ENCODE peak calls at places on chromosomes 11 and 22, in seven cellular contexts. One of them, this sample, is unnamed.

GRCh38 chr22:19853058-19853878 is 1.4 kb downstream of the GNB1L start:
- DNase-seq in HEK293T: no peak
- DNase-seq in activated naive CD8-positive, alpha-beta T cell treated with anti-CD3 and anti-CD28 coated beads, Interleukin-2, amount 50 U/mL, for 16 hours: no peak
- DNase-seq in AG08395: no peak
- DNase-seq in right cardiac atrium: peak; percentile 25
- DNase-seq in LHCN-M2: no peak
- DNase-seq in fibroblast of villous mesenchyme: no peak
- DNase-seq in this sample: no peak

GRCh38 chr11:68471360-68472340 is 11.1 kb downstream of the PPP6R3 start:
- DNase-seq in HEK293T: no peak
- DNase-seq in activated naive CD8-positive, alpha-beta T cell treated with anti-CD3 and anti-CD28 coated beads, Interleukin-2, amount 50 U/mL, for 16 hours: no peak
- DNase-seq in AG08395: no peak
- DNase-seq in right cardiac atrium: no peak
- DNase-seq in LHCN-M2: peak; percentile 67
- DNase-seq in fibroblast of villous mesenchyme: peak; percentile 80
- DNase-seq in this sample: no peak

GRCh38 chr11:12653729-12654128 is 20.5 kb upstream of the TEAD1 start:
- DNase-seq in HEK293T: no peak
- DNase-seq in activated naive CD8-positive, alpha-beta T cell treated with anti-CD3 and anti-CD28 coated beads, Interleukin-2, amount 50 U/mL, for 16 hours: no peak
- DNase-seq in AG08395: no peak
- DNase-seq in right cardiac atrium: no peak
- DNase-seq in LHCN-M2: no peak
- DNase-seq in fibroblast of villous mesenchyme: no peak
- DNase-seq in this sample: no peak

GRCh38 chr22:30144391-30144790 is 64.1 kb downstream of the HORMAD2 start:
- DNase-seq in HEK293T: no peak
- DNase-seq in activated naive CD8-positive, alpha-beta T cell treated with anti-CD3 and anti-CD28 coated beads, Interleukin-2, amount 50 U/mL, for 16 hours: no peak
- DNase-seq in AG08395: no peak
- DNase-seq in right cardiac atrium: no peak
- DNase-seq in LHCN-M2: no peak
- DNase-seq in fibroblast of villous mesenchyme: no peak
- DNase-seq in this sample: no peak

GRCh38 chr11:35478411-35479139 is 46.8 kb downstream of the PAMR1 start:
- DNase-seq in HEK293T: no peak
- DNase-seq in activated naive CD8-positive, alpha-beta T cell treated with anti-CD3 and anti-CD28 coated beads, Interleukin-2, amount 50 U/mL, for 16 hours: no peak
- DNase-seq in AG08395: no peak
- DNase-seq in right cardiac atrium: peak; percentile 65
- DNase-seq in LHCN-M2: no peak
- DNase-seq in fibroblast of villous mesenchyme: no peak
- DNase-seq in this sample: no peak

GRCh38 chr22:43844560-43845545 is 17.5 kb downstream of the SULT4A1 start:
- DNase-seq in HEK293T: no peak
- DNase-seq in activated naive CD8-positive, alpha-beta T cell treated with anti-CD3 and anti-CD28 coated beads, Interleukin-2, amount 50 U/mL, for 16 hours: no peak
- DNase-seq in AG08395: no peak
- DNase-seq in right cardiac atrium: no peak
- DNase-seq in LHCN-M2: no peak
- DNase-seq in fibroblast of villous mesenchyme: no peak
- DNase-seq in this sample: no peak

GRCh38 chr22:20479612-20480196 is 15.9 kb downstream of the KLHL22 start:
- DNase-seq in HEK293T: no peak
- DNase-seq in activated naive CD8-positive, alpha-beta T cell treated with anti-CD3 and anti-CD28 coated beads, Interleukin-2, amount 50 U/mL, for 16 hours: no peak
- DNase-seq in AG08395: no peak
- DNase-seq in right cardiac atrium: no peak
- DNase-seq in LHCN-M2: no peak
- DNase-seq in fibroblast of villous mesenchyme: peak; percentile 26
- DNase-seq in this sample: no peak

GRCh38 chr11:83037877-83038276 is 33.8 kb downstream of the RAB30 start:
- DNase-seq in HEK293T: no peak
- DNase-seq in activated naive CD8-positive, alpha-beta T cell treated with anti-CD3 and anti-CD28 coated beads, Interleukin-2, amount 50 U/mL, for 16 hours: no peak
- DNase-seq in AG08395: no peak
- DNase-seq in right cardiac atrium: no peak
- DNase-seq in LHCN-M2: no peak
- DNase-seq in fibroblast of villous mesenchyme: peak; percentile 40
- DNase-seq in this sample: no peak

This sample was measured in activated CD8-positive, alpha-beta memory T cell treated with anti-CD3 and anti-CD28 coated beads for 4 hours.